ENCODE peak calls at places on chromosomes 12 and 14, in seven cellular contexts. Z is uterus, G is heart left ventricle, R is transverse colon, H is IMR-90, L is breast epithelium, N is stomach. Y is an unnamed sample.

GRCh38 chr12:51270067-51270846 is at the start of gene SMAGP:
- DNase-seq in G (peak; percentile 79), L (peak; percentile 85), H (peak; percentile 21), N (peak; percentile 88), Z (peak; percentile 41), R (peak; percentile 89), Y (peak; percentile 42)

GRCh38 chr14:105876158-105876557 is 349.8 kb downstream of the TMEM121 start:
- DNase-seq in G (peak; percentile 4), R (no peak), N (peak; percentile 11), L (no peak), Z (no peak), H (no peak), Y (peak; percentile 62)

GRCh38 chr14:22977684-22978486 is 4.5 kb downstream of the AJUBA start:
- DNase-seq in G (no peak), Z (peak; percentile 77), N (peak; percentile 69), R (peak; percentile 52), L (peak; percentile 63), H (peak; percentile 67), Y (no peak)

GRCh38 chr12:60337865-60338549 is 742.2 kb downstream of the SLC16A7 start:
- DNase-seq in L (no peak), H (no peak), Z (no peak), N (no peak), R (no peak), G (no peak), Y (no peak)

GRCh38 chr14:76603713-76604112 is 157.6 kb upstream of the VASH1 start:
- DNase-seq in Z (no peak), H (no peak), L (no peak), G (no peak), N (no peak), R (no peak), Y (peak; percentile 56)

GRCh38 chr12:49089831-49090773 is 4.5 kb downstream of the DHH start:
- DNase-seq in R (no peak), N (peak; percentile 31), L (no peak), G (peak; percentile 69), Z (no peak), H (peak; percentile 33), Y (no peak)

GRCh38 chr12:78671295-78671694 is 193.3 kb upstream of the SYT1 start:
- DNase-seq in G (no peak), Z (no peak), N (no peak), L (no peak), H (peak; percentile 96), R (no peak), Y (no peak)

GRCh38 chr12:116582610-116583009 is 23.4 kb downstream of the MAP1LC3B2 start:
- DNase-seq in H (peak; percentile 15), Z (peak; percentile 62), G (peak; percentile 65), L (no peak), R (no peak), N (no peak), Y (no peak)

GRCh38 chr14:50943261-50943942 is 881 bp downstream of the PYGL start:
- DNase-seq in Z (peak; percentile 81), N (peak; percentile 32), L (no peak), H (peak; percentile 28), G (peak; percentile 68), R (peak; percentile 58), Y (peak; percentile 47)

GRCh38 chr12:6700646-6701051 is at the start of gene PIANP:
- DNase-seq in Z (peak; percentile 53), N (peak; percentile 36), G (peak; percentile 68), R (peak; percentile 48), H (peak; percentile 21), L (no peak), Y (no peak)

GRCh38 chr14:32728957-32729356 is 209.7 kb upstream of the NPAS3 start:
- DNase-seq in N (no peak), Z (no peak), R (no peak), L (no peak), G (no peak), H (no peak), Y (no peak)

GRCh38 chr12:39902823-39903222 is 203.1 kb downstream of the SLC2A13 start:
- DNase-seq in N (no peak), R (no peak), H (no peak), G (no peak), Z (no peak), L (no peak), Y (no peak)

GRCh38 chr12:132561784-132562156 is 48.6 kb downstream of the LRCOL1 start:
- DNase-seq in H (no peak), Z (no peak), R (no peak), G (no peak), N (peak; percentile 36), L (no peak), Y (no peak)

GRCh38 chr12:131096681-131097181 is 143.0 kb downstream of the ADGRD1 start:
- DNase-seq in G (peak; percentile 54), R (no peak), Z (no peak), L (peak; percentile 39), H (no peak), N (no peak), Y (peak; percentile 79)

GRCh38 chr12:32859389-32859788 is 37.2 kb downstream of the PKP2 start:
- DNase-seq in N (no peak), Z (no peak), G (no peak), L (no peak), H (no peak), R (no peak), Y (no peak)

DNA sequence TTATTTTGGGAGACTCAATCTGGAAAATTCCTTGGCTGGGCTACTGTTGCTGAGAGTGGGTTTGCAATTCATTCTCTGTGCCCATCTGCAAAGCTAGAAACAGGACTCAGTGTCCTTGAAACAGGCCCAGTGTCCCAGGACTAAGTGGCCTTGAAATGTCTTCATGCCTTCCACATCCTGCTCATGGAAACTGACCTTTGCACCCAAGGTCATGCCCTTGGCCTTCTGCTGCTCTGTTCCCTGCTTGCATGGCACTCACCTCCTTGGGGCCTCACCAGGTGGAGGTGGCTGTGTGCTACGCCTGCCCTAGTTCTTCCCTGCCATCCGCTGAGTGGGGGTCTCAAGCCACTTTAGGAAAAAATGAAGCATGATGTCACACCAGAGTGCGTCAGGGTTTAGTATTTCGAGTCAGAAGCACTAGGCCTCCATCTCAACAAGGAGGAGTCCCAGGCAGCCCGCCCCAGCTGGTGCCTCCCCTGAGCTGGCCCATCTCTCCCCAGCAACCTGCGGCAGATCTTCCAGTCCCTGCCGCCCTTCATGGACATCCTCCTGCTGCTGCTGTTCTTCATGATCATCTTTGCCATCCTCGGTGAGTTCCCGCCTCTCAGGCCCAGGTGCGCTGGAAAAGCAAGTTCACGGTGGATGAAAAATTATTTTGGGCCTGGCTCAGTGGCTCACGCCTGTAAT is 48.1 kb downstream of the TPCN1 start:
- DNase-seq in H (no peak), G (peak; percentile 51), L (no peak), R (no peak), N (no peak), Z (no peak), Y (no peak)
- TF ChIP-seq POLR2A in H (no peak), G (no peak), L (no peak), R (no peak), N (no peak), Z (no peak), Y (no peak)

DNA sequence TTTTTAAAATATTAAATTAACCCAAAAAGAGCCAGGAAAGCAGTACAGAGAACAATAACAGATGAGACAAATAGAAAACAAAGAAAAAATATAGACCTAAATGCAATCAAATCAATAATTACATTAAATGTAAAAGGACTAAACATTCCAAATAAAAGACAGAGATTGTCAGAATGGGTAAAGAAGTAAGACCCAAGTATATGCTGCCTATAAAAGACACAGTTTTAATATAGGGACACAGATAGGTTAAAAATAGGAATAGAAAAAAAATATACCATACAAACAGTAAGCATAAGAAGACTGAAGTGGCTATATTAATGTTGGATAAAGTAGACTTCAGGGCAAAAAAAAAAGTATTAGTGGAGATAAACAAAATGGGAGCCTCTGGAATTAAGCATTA is 163.1 kb upstream of the BCL2L14 start:
- DNase-seq in Z (no peak), L (no peak), G (no peak), H (no peak), R (no peak), N (no peak), Y (no peak)
- TF ChIP-seq CTCF in Z (no peak), L (no peak), G (no peak), H (no peak), R (no peak), N (no peak), Y (no peak)

DNA sequence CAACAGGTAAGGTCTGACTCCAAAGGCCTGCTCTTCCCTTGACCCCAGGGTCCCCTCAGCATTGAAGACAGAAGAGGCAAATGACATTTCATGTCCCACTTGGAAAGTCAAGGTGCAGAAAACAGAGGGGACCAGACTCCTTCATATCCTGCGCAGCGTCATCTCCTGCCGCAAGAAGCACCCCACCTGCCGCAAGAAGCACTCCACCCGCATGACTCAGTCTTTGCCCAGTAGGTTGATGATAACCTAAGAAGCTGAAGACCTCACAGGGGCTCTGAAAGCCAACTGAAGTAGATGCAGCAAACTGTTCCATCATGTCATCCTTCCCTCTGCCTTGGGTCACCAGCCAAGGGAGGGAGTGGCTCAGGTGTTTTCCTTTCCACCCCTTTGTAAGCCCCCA is 11.6 kb upstream of the SMUG1 start:
- DNase-seq in G (no peak), L (no peak), Z (no peak), N (no peak), R (no peak), H (no peak), Y (no peak)
- H3K4me3 ChIP-seq in G (no peak overlapping the region), L (no peak overlapping the region), Z (no peak overlapping the region), N (no peak overlapping the region), R (no peak overlapping the region), H (no peak overlapping the region), Y (no peak overlapping the region)

GRCh38 chr14:75070383-75070782 is 942 bp downstream of the ZC2HC1C start:
- DNase-seq in L (peak; percentile 83), G (no peak), Z (peak; percentile 84), H (no peak), N (no peak), R (peak; percentile 47), Y (no peak)

GRCh38 chr14:75068294-75069020 is 984 bp upstream of the ZC2HC1C start:
- DNase-seq in L (no peak), H (no peak), R (no peak), N (no peak), Z (no peak), G (no peak), Y (no peak)

GRCh38 chr14:75069811-75070145 is 337 bp downstream of the ZC2HC1C start:
- DNase-seq in R (no peak), Z (no peak), H (no peak), G (no peak), L (no peak), N (no peak), Y (no peak)

GRCh38 chr14:75067212-75067611 is 2.2 kb upstream of the ZC2HC1C start:
- DNase-seq in H (no peak), R (no peak), L (no peak), G (no peak), N (no peak), Z (no peak), Y (no peak)

DNA sequence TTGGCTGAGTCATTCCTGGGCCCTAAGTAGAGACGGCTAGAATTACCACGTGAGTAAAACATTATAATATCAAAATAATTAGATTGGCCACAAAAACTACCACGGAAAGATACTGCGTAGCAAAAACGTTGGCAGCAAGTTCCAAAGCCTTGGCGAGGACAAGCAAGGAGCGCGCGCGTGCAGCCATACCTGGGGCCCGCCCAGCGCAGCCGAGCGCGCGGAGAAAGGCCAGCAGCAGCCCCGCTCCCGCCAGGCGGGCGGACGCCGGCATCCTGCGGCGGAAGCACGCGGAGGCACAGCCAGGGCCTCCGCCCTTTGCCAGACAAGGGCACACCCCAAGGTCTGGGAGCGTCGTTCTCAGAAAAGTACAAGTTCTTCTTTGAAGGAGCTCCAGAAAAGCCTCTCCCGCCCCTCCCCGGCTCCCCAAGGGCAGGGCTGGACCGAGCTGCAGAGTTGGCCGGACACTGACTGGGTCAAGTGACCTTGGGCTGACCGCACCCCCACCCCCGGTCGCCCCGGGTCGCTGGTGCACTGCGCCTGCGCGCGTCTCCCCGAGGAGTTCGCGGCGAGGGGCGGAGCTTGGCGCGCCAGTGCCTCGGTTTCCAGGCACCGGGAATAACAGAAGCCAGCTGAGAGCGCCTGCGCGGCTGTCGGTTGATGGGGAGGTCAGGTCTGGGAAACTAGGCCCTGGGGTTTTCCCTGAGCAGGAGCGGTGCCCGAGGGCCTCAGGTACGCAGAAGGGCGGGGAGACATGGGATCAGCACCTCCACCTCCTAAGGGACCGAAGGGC is at the start of gene ZC2HC1C:
- DNase-seq in G (peak; percentile 99), H (peak; percentile 75), L (peak; percentile 96), R (peak; percentile 97), N (peak; percentile 97), Z (peak; percentile 98), Y (peak; percentile 95)
- TF ChIP-seq POLR2A in G (peak; percentile 62), H (no peak), L (peak; percentile 22), R (peak; percentile 69), N (no peak), Z (peak; percentile 26), Y (no peak)

Y was measured in lower leg skin.